ENCODE peak calls at places on chromosomes 2 and 18, in five cellular contexts. Z is RWPE1; G is right cardiac atrium; E is stomach; A is effector memory CD4-positive, alpha-beta T cell. F is an unnamed sample.

GRCh38 chr2:205605638-205606304 is 76.5 kb upstream of the NRP2 start:
- DNase-seq in Z (no peak), G (no peak), E (no peak), A (no peak), F (no peak)

GRCh38 chr2:179031731-179032408 is 18.1 kb downstream of the CCDC141 start:
- DNase-seq in Z (no peak), G (no peak), E (no peak), A (no peak), F (no peak)

GRCh38 chr2:240893363-240893828 is 2.6 kb downstream of the MAB21L4 start:
- DNase-seq in Z (peak; percentile 65), G (peak; percentile 49), E (no peak), A (no peak), F (no peak)

GRCh38 chr2:13005048-13005447 is 288.3 kb downstream of the TRIB2 start:
- DNase-seq in Z (no peak), G (no peak), E (no peak), A (no peak), F (no peak)

GRCh38 chr2:96485751-96486643 is 19.2 kb downstream of the NEURL3 start:
- DNase-seq in Z (peak; percentile 79), G (peak; percentile 69), E (peak; percentile 82), A (peak; percentile 56), F (no peak)

GRCh38 chr2:121047383-121047782 is 237.6 kb downstream of the TFCP2L1 start:
- DNase-seq in Z (no peak), G (no peak), E (no peak), A (no peak), F (no peak)

GRCh38 chr2:96869824-96870630 is at the start of gene SEMA4C:
- DNase-seq in Z (no peak), G (peak; percentile 76), E (peak; percentile 61), A (peak; percentile 52), F (peak; percentile 66)

GRCh38 chr18:67475673-67476072 is 40.8 kb downstream of the DSEL start:
- DNase-seq in Z (no peak), G (no peak), E (no peak), A (no peak), F (no peak)

GRCh38 chr2:85846411-85846810 is 42.4 kb downstream of the ST3GAL5 start:
- DNase-seq in Z (no peak), G (no peak), E (no peak), A (no peak), F (no peak)

GRCh38 chr2:13942111-13942510 is 690.4 kb upstream of the LRATD1 start:
- DNase-seq in Z (no peak), G (no peak), E (no peak), A (no peak), F (no peak)

DNA sequence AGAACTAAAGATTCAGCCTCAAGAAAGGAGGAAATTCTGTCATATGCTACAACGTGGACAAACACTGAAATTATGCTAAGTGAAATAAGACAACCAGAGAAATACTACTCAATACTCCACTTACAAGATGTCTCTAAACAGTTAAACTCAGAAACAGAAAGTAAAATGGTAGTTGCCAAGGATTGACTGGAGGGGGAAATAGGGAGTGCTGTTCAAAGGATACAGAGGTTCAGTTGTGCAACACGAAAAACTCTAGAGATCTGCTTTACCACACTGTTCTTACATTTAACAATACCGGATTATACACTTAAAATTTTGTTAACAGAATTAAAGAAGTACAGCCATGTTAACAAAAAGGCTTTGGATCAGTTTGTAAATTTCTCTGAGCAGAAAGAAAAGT is 39.8 kb upstream of the C2orf15 start:
- DNase-seq in Z (no peak), G (no peak), E (no peak), A (no peak), F (no peak)
- H3K27ac ChIP-seq in Z (no peak overlapping the region), G (no peak overlapping the region), E (no peak overlapping the region), A (no peak overlapping the region), F (no peak overlapping the region)

DNA sequence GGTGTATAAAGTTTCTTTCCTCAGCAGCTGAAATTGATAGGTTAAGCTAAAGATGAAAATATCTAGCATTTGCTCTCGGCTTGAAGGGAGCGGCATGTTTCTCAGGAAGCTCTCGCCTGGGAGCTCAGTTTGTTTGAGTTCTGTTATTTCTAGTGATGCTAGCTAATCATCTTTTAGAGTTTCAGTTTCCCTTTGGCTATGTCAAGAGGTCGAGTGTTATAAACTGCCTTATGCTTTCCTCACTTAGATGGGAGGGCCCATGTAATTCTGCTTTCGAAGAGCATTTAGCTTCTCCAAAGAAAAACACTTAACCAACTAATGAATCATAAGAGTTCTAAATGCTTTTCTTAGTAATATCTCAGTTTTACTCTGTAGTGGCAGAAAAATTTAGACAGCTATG is 33.6 kb downstream of the PLCL1 start:
- DNase-seq in Z (no peak), G (no peak), E (no peak), A (no peak), F (no peak)
- H3K27ac ChIP-seq in Z (no peak overlapping the region), G (no peak overlapping the region), E (peak overlapping the region; percentile 56), A (peak overlapping the region; percentile 66), F (no peak overlapping the region)

GRCh38 chr2:181197140-181197760 is 216.8 kb downstream of the UBE2E3 start:
- DNase-seq in Z (no peak), G (no peak), E (no peak), A (no peak), F (no peak)

GRCh38 chr2:181193550-181193949 is 213.1 kb downstream of the UBE2E3 start:
- DNase-seq in Z (no peak), G (no peak), E (no peak), A (no peak), F (no peak)

GRCh38 chr2:181203412-181203811 is 223.0 kb downstream of the UBE2E3 start:
- DNase-seq in Z (peak; percentile 76), G (no peak), E (no peak), A (no peak), F (no peak)

GRCh38 chr2:181196401-181196800 is 216.0 kb downstream of the UBE2E3 start:
- DNase-seq in Z (no peak), G (no peak), E (no peak), A (no peak), F (no peak)

GRCh38 chr2:181198188-181198864 is 217.9 kb downstream of the UBE2E3 start:
- DNase-seq in Z (no peak), G (no peak), E (no peak), A (no peak), F (no peak)
- H3K27ac ChIP-seq in Z (no peak overlapping the region), G (no peak overlapping the region), E (no peak overlapping the region), A (no peak overlapping the region), F (no peak overlapping the region)

GRCh38 chr2:152335016-152335850 is at the start of gene FMNL2:
- DNase-seq in Z (peak; percentile 82), G (peak; percentile 86), E (peak; percentile 87), A (no peak), F (peak; percentile 82)
- H3K27ac ChIP-seq in Z (peak within 1 kb of the TSS; percentile 95), G (peak within 1 kb of the TSS; percentile 57), E (peak within 1 kb of the TSS; percentile 88), A (no peak within 1 kb of the TSS), F (peak within 1 kb of the TSS; percentile 92)

GRCh38 chr2:217789736-217790181 is 213.0 kb downstream of the TNS1 start:
- DNase-seq in Z (no peak), G (no peak), E (peak; percentile 19), A (no peak), F (no peak)
- H3K27ac ChIP-seq in Z (no peak overlapping the region), G (peak overlapping the region; percentile 31), E (peak overlapping the region; percentile 64), A (no peak overlapping the region), F (peak overlapping the region; percentile 65)

GRCh38 chr18:13217971-13218375 is 587 bp upstream of the LDLRAD4 start:
- DNase-seq in Z (no peak), G (peak; percentile 53), E (no peak), A (no peak), F (no peak)
- H3K27ac ChIP-seq in Z (peak overlapping the region; percentile 45), G (peak overlapping the region; percentile 83), E (peak overlapping the region; percentile 85), A (peak overlapping the region; percentile 49), F (peak overlapping the region; percentile 62)

F was measured in caudate nucleus.